ENCODE peak calls at places on chromosomes 13 and 19, in six cellular contexts. L is SK-N-SH, Q is PC-3, I is HCT116, N is GM23248, F is PC-9. W is an unnamed sample. For H3K9me3, the result is how much of the 10 kb centered on the place peaks cover.

GRCh38 chr13:50208826-50209335 is 193.6 kb downstream of the KCNRG start:
- DNase-seq in I (no peak), L (no peak), Q (peak), N (peak), F (no peak), W (no peak)

GRCh38 chr13:46685006-46685730 is 111.8 kb downstream of the ESD start:
- DNase-seq in I (no peak), Q (no peak), N (no peak), L (no peak), F (no peak), W (no peak)

GRCh38 chr19:38951187-38951586 is 20.4 kb downstream of the MRPS12 start:
- DNase-seq in L (no peak), Q (no peak), I (no peak), F (no peak), N (no peak), W (no peak)

GRCh38 chr13:99347911-99348451 is 40.8 kb upstream of the GPR183 start:
- DNase-seq in Q (no peak), F (no peak), N (peak), I (no peak), L (no peak), W (no peak)

GRCh38 chr19:36986601-36987000 is 70.5 kb downstream of the ZNF568 start:
- DNase-seq in L (no peak), N (no peak), Q (no peak), F (no peak), I (no peak), W (no peak)

GRCh38 chr13:101258071-101258470 is 158.2 kb downstream of the NALCN start:
- DNase-seq in I (peak), N (peak), L (no peak), F (peak), Q (peak), W (peak)

GRCh38 chr13:30466841-30467252 is 1.1 kb upstream of the HMGB1 start:
- DNase-seq in L (no peak), Q (peak), N (peak), F (no peak), I (no peak), W (no peak)

GRCh38 chr19:47296036-47296435 is 13.6 kb upstream of the C5AR1 start:
- DNase-seq in N (peak), L (peak), Q (peak), I (peak), F (peak), W (peak)

GRCh38 chr13:29991343-29991742 is 140.9 kb upstream of the UBL3 start:
- DNase-seq in I (no peak), N (peak), Q (peak), L (no peak), F (peak), W (no peak)

GRCh38 chr19:18941628-18942354 is 774 bp upstream of the HOMER3 start:
- DNase-seq in Q (no peak), L (peak), F (no peak), N (no peak), I (no peak), W (no peak)

GRCh38 chr19:44587863-44588752 is 25.3 kb upstream of the IGSF23 start:
- DNase-seq in L (no peak), F (peak), Q (peak), N (peak), I (peak), W (no peak)

GRCh38 chr13:97448503-97449251 is 14.7 kb downstream of the RAP2A start:
- DNase-seq in Q (no peak), L (no peak), N (no peak), F (no peak), I (no peak), W (no peak)

GRCh38 chr19:18785179-18786124 is 5.7 kb downstream of the COMP start:
- DNase-seq in Q (peak), L (peak), I (peak), F (peak), N (peak), W (peak)

GRCh38 chr19:44856438-44857083 is 10.5 kb downstream of the NECTIN2 start:
- DNase-seq in N (no peak), Q (no peak), L (no peak), I (no peak), F (no peak), W (no peak)

GRCh38 chr19:38020331-38020730 is 113.3 kb downstream of the SIPA1L3 start:
- DNase-seq in I (no peak), F (no peak), L (no peak), N (no peak), Q (no peak), W (no peak)

GRCh38 chr13:94308808-94309207 is 170.7 kb downstream of the DCT start:
- DNase-seq in L (no peak), Q (no peak), N (no peak), I (no peak), F (no peak), W (no peak)

GRCh38 chr13:79060216-79060615 is 345.8 kb downstream of the RBM26 start:
- DNase-seq in L (no peak), N (no peak), F (no peak), I (no peak), Q (peak), W (no peak)

GRCh38 chr13:39311619-39312018 is 273.4 kb downstream of the NHLRC3 start:
- DNase-seq in L (no peak), Q (no peak), N (peak), F (no peak), I (no peak), W (no peak)

GRCh38 chr13:23182142-23182541 is 1.4 kb downstream of the SGCG start:
- DNase-seq in Q (no peak), L (no peak), N (no peak), I (no peak), F (no peak), W (no peak)

GRCh38 chr13:90984737-90985136 is 362.8 kb upstream of the MIR17HG start:
- DNase-seq in N (no peak), Q (no peak), L (no peak), I (no peak), F (no peak), W (no peak)

GRCh38 chr13:67438465-67438864 is 208.3 kb upstream of the PCDH9 start:
- DNase-seq in N (no peak), L (peak), I (no peak), F (no peak), Q (peak), W (peak)

GRCh38 chr13:108070491-108070890 is 144.8 kb downstream of the LIG4 start:
- DNase-seq in N (no peak), Q (no peak), F (no peak), I (no peak), L (no peak), W (no peak)

GRCh38 chr19:50154529-50154928 is 8.6 kb downstream of the IZUMO2 start:
- DNase-seq in Q (no peak), I (no peak), L (no peak), N (no peak), F (no peak), W (no peak)

GRCh38 chr19:39871886-39872866 is 26.0 kb upstream of the FBL start:
- DNase-seq in L (no peak), N (no peak), I (no peak), F (no peak), Q (no peak), W (no peak)

GRCh38 chr19:45147835-45148676 is 12.7 kb downstream of the NKPD1 start:
- DNase-seq in F (no peak), L (no peak), I (no peak), N (no peak), Q (no peak), W (no peak)

GRCh38 chr13:40101708-40102359 is 446.4 kb downstream of the COG6 start:
- DNase-seq in F (no peak), N (no peak), L (no peak), Q (no peak), I (no peak), W (no peak)

GRCh38 chr19:45315304-45315703 is 7.4 kb downstream of the CKM start:
- DNase-seq in N (no peak), F (no peak), I (no peak), L (no peak), Q (no peak), W (no peak)

GRCh38 chr13:20174656-20175405 is 14.0 kb upstream of the GJA3 start:
- DNase-seq in L (no peak), F (peak), N (peak), I (peak), Q (peak), W (no peak)

GRCh38 chr13:33322474-33322827 is 36.9 kb upstream of the STARD13 start:
- DNase-seq in Q (no peak), L (no peak), F (no peak), N (peak), I (no peak), W (no peak)

GRCh38 chr13:93318538-93318937 is 91.9 kb downstream of the GPC6 start:
- DNase-seq in F (no peak), N (peak), Q (peak), L (no peak), I (no peak), W (no peak)

GRCh38 chr13:32243695-32244094 is 71.5 kb downstream of the ZAR1L start:
- DNase-seq in Q (no peak), N (no peak), L (no peak), F (no peak), I (no peak), W (no peak)

GRCh38 chr13:99174533-99175100 is 26.0 kb upstream of the UBAC2 start:
- DNase-seq in L (no peak), I (no peak), F (no peak), Q (no peak), N (peak), W (no peak)

GRCh38 chr19:1884719-1885334 is 469 bp downstream of the ABHD17A start:
- DNase-seq in L (peak), F (no peak), N (peak), Q (no peak), I (no peak), W (no peak)

GRCh38 chr19:19750842-19751790 is 18.2 kb upstream of the ZNF14 start:
- DNase-seq in F (no peak), Q (no peak), N (no peak), L (peak), I (no peak), W (no peak)

GRCh38 chr13:114219406-114219805 is 15.3 kb upstream of the CDC16 start:
- DNase-seq in Q (no peak), I (no peak), L (no peak), N (no peak), F (no peak), W (no peak)
- H3K4me3 ChIP-seq in Q (no peak), I (no peak), L (no peak), N (no peak), F (no peak), W (no peak)

DNA sequence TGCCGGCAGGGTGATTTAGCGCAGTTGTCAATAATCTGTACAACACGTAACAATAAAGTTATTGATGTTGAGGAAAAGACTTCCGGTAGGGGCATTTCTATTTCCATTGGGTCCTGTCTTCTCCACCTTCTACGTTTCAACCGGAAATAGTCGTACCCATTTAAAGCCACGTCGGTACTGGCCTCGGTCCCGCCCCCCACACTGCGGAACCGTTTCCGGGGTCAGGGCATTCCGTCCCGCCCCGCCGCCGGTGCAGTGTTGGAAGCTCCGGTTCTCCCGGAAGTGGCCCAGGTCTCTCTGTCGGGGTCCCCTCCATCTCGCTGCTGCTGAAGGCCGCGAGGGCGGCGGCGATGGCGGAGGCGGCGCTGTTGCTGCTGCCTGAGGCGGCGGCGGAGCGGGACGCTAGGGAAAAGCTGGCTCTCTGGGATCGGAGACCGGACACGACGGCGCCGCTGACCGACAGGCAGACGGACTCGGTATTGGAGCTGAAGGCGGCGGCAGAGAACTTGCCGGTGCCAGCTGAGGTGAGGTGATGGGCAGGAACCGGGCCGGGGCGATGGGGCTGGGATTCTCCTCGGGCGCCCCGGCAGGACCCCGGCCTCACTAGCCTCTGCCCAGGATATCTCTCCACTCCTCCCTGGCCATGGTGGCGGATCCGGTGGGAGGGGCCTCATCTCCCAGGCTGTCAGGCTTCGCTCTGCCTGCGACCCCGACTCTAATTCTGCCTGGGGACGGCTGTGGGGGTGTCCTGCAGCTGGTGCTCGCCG is at the start of gene COG3:
- DNase-seq in N (peak), Q (peak), L (peak), I (peak), F (peak), W (peak)
- H2AFZ ChIP-seq in N (peak), Q (peak), L (peak), I (peak), F (peak), W (peak)

DNA sequence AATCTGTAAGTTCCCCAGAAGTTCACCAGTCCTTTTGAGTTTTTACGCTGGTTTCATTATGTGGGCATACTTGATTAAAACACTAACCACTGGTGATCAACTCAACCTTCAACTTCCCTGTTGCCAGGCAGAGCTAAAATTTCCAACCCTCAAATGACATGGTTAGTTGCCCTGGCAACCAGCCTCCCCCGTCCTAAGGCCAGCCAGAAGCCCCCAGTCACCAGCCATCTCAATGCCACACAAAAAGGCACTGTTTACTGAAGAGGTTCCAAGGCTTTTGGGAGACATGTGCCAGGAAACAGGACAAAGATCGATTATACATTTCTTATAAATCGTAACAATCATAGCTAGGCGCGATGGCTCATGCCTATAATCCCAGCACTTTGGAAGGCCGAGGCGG is 1.6 kb downstream of the ZNF649 start:
- DNase-seq in Q (no peak), N (no peak), F (no peak), L (no peak), I (no peak), W (no peak)
- H3K9me3 ChIP-seq in Q (half or more), N (under half), F (half or more), L (under half), I (under half), W (under half)

GRCh38 chr13:48318714-48319457 is 15.3 kb downstream of the RB1 start:
- DNase-seq in N (peak), F (no peak), I (no peak), L (no peak), Q (no peak), W (no peak)
- H3K4me3 ChIP-seq in N (no peak), F (no peak), I (no peak), L (no peak), Q (no peak), W (no peak)

GRCh38 chr13:41199061-41199460 is 4.7 kb upstream of the KBTBD7 start:
- DNase-seq in I (no peak), N (no peak), L (no peak), Q (no peak), F (no peak), W (no peak)

GRCh38 chr13:41200126-41200525 is 5.8 kb upstream of the KBTBD7 start:
- DNase-seq in F (no peak), I (no peak), N (peak), Q (no peak), L (no peak), W (no peak)

GRCh38 chr13:41196620-41197019 is 2.3 kb upstream of the KBTBD7 start:
- DNase-seq in N (peak), Q (peak), L (no peak), F (no peak), I (no peak), W (no peak)

GRCh38 chr13:41196011-41196410 is 1.6 kb upstream of the KBTBD7 start:
- DNase-seq in Q (no peak), N (no peak), L (peak), F (no peak), I (no peak), W (no peak)

DNA sequence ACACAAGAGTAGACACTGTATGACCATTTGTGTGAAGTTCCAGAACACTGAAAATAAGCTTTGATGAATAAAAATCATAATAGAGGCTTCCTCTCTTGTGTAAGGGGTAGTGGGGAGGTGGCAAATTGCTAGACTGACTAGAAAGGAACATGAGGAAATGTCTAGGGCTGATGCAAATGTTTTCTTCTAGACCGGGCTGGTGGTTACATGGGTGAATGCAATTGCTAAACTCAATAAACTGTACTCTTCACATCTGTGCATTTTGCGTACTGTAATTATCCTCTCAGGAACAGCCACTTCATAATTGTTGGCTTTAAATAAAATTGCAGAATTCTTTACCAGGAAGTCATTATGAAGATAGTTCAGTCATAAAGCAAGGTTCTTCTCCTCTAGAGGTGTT is 5.2 kb upstream of the KBTBD7 start:
- DNase-seq in N (no peak), L (no peak), I (no peak), Q (no peak), F (no peak), W (no peak)
- H2AFZ ChIP-seq in N (peak), L (no peak), I (no peak), Q (no peak), F (no peak), W (no peak)

DNA sequence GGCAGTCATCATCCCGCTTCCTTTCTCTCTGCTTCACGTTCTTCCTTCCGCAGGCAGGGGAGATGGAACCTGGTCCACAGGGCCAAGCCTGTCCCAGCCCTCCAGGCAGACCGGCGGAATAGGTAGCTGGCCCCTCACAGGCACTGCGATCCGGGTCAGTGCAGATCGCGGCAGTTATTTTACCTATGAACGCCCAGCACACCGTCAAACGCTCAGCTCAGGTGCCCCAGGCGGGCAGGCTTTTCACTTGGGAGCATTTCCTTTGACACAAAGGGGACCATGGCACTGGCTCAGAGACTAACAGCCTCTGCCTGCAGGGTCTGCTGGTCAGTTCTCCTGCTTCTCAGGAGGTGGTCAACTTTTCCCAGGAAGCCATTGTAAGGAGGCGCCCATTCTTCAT is 97.0 kb upstream of the ZNF98 start:
- DNase-seq in F (no peak), N (no peak), Q (no peak), I (no peak), L (no peak), W (no peak)
- H3K9me3 ChIP-seq in F (under half), N (under half), Q (under half), I (under half), L (under half), W (under half)